ENCODE peak calls at places on chromosomes 6 and 20, in five cellular contexts. Z is AG10803; U is RPMI7951; M is iris pigment epithelial cell; V is stimulated activated CD4-positive, alpha-beta T cell treated with anti-CD3 and anti-CD28 coated beads, Interleukin-15, amount 100 ng/mL, for 24 hours. H is an unnamed sample.

GRCh38 chr6:122026572-122027369 is 372.7 kb upstream of the HSF2 start:
- DNase-seq in Z (peak), U (no peak), M (peak), V (no peak), H (no peak)

GRCh38 chr6:169093770-169094553 is 159.7 kb downstream of the THBS2 start:
- DNase-seq in Z (no peak), U (no peak), M (no peak), V (no peak), H (no peak)

GRCh38 chr6:130674604-130675003 is 152.6 kb upstream of the SMLR1 start:
- DNase-seq in Z (peak), U (no peak), M (peak), V (no peak), H (no peak)

GRCh38 chr20:1629321-1629720 is 9.5 kb upstream of the SIRPB1 start:
- DNase-seq in Z (no peak), U (no peak), M (no peak), V (no peak), H (no peak)

GRCh38 chr6:129475477-129476247 is 234.3 kb downstream of the ARHGAP18 start:
- DNase-seq in Z (no peak), U (no peak), M (no peak), V (no peak), H (no peak)

GRCh38 chr20:9493818-9494217 is 20.6 kb upstream of the LAMP5 start:
- DNase-seq in Z (no peak), U (no peak), M (no peak), V (no peak), H (no peak)

GRCh38 chr20:62778058-62778457 is 18.2 kb upstream of the MRGBP start:
- DNase-seq in Z (no peak), U (no peak), M (no peak), V (no peak), H (no peak)

GRCh38 chr20:11001767-11002540 is 328.2 kb upstream of the JAG1 start:
- DNase-seq in Z (peak), U (peak), M (peak), V (no peak), H (no peak)

GRCh38 chr6:149233056-149233715 is 84.3 kb upstream of the TAB2 start:
- DNase-seq in Z (peak), U (peak), M (peak), V (peak), H (peak)

GRCh38 chr6:133837801-133838349 is 51.0 kb upstream of the TCF21 start:
- DNase-seq in Z (peak), U (peak), M (peak), V (peak), H (peak)

GRCh38 chr6:2360716-2361115 is 115.3 kb upstream of the GMDS start:
- DNase-seq in Z (no peak), U (no peak), M (no peak), V (no peak), H (no peak)

GRCh38 chr20:58112017-58112781 is 116.3 kb downstream of the ANKRD60 start:
- DNase-seq in Z (peak), U (peak), M (peak), V (no peak), H (no peak)

GRCh38 chr6:41942045-41942851 is 640 bp upstream of the CCND3 start:
- DNase-seq in Z (peak), U (no peak), M (peak), V (no peak), H (no peak)

GRCh38 chr6:797479-798077 is 104.6 kb upstream of the EXOC2 start:
- DNase-seq in Z (peak), U (peak), M (peak), V (peak), H (peak)

GRCh38 chr6:152631376-152631775 is 5.8 kb downstream of the SYNE1 start:
- DNase-seq in Z (no peak), U (no peak), M (no peak), V (no peak), H (no peak)

GRCh38 chr6:304833-305370 is 12.6 kb downstream of the DUSP22 start:
- DNase-seq in Z (no peak), U (no peak), M (no peak), V (no peak), H (no peak)

GRCh38 chr6:15131234-15132195 is 114.4 kb upstream of the JARID2 start:
- DNase-seq in Z (peak), U (no peak), M (no peak), V (no peak), H (no peak)

GRCh38 chr20:40942775-40943174 is 85.8 kb upstream of the TOP1 start:
- DNase-seq in Z (no peak), U (no peak), M (no peak), V (no peak), H (no peak)

GRCh38 chr6:89843070-89843469 is 13.4 kb downstream of the CASP8AP2 start:
- DNase-seq in Z (no peak), U (peak), M (peak), V (no peak), H (no peak)

GRCh38 chr20:41738584-41739193 is 120.5 kb upstream of the CHD6 start:
- DNase-seq in Z (peak), U (peak), M (peak), V (peak), H (peak)

H was measured in activated CD8-positive, alpha-beta T cell treated with anti-CD3 and anti-CD28 coated beads for 36 hours.